ENCODE peak calls at places on chromosomes 1 and 21, in seven cellular contexts. One of them, this sample, is unnamed.

GRCh38 chr1:46432781-46433327 is 38.7 kb downstream of the FAAH start:
- DNase-seq in ascending aorta: no peak
- DNase-seq in heart left ventricle: no peak
- DNase-seq in naive thymus-derived CD4-positive, alpha-beta T cell: no peak
- DNase-seq in DND-41: no peak
- DNase-seq in ovary: no peak
- DNase-seq in uterus: no peak
- DNase-seq in this sample: no peak

GRCh38 chr1:184890539-184890973 is 83.8 kb downstream of the NIBAN1 start:
- DNase-seq in ascending aorta: peak; percentile 82
- DNase-seq in heart left ventricle: peak; percentile 49
- DNase-seq in naive thymus-derived CD4-positive, alpha-beta T cell: no peak
- DNase-seq in DND-41: no peak
- DNase-seq in ovary: no peak
- DNase-seq in uterus: no peak
- DNase-seq in this sample: peak; percentile 28

GRCh38 chr1:188642585-188643168 is 1813.9 kb downstream of the PLA2G4A start:
- DNase-seq in ascending aorta: no peak
- DNase-seq in heart left ventricle: no peak
- DNase-seq in naive thymus-derived CD4-positive, alpha-beta T cell: no peak
- DNase-seq in DND-41: no peak
- DNase-seq in ovary: no peak
- DNase-seq in uterus: no peak
- DNase-seq in this sample: no peak

GRCh38 chr1:167687919-167688519 is 33.8 kb upstream of the MPZL1 start:
- DNase-seq in ascending aorta: peak; percentile 91
- DNase-seq in heart left ventricle: peak; percentile 70
- DNase-seq in naive thymus-derived CD4-positive, alpha-beta T cell: peak; percentile 71
- DNase-seq in DND-41: peak; percentile 82
- DNase-seq in ovary: peak; percentile 82
- DNase-seq in uterus: peak; percentile 84
- DNase-seq in this sample: peak; percentile 78

GRCh38 chr1:228120351-228121091 is 11.4 kb upstream of the MRPL55 start:
- DNase-seq in ascending aorta: no peak
- DNase-seq in heart left ventricle: no peak
- DNase-seq in naive thymus-derived CD4-positive, alpha-beta T cell: no peak
- DNase-seq in DND-41: no peak
- DNase-seq in ovary: no peak
- DNase-seq in uterus: no peak
- DNase-seq in this sample: peak; percentile 26

GRCh38 chr1:36834586-36834985 is 199.7 kb downstream of the GRIK3 start:
- DNase-seq in ascending aorta: no peak
- DNase-seq in heart left ventricle: no peak
- DNase-seq in naive thymus-derived CD4-positive, alpha-beta T cell: no peak
- DNase-seq in DND-41: no peak
- DNase-seq in ovary: no peak
- DNase-seq in uterus: no peak
- DNase-seq in this sample: no peak

GRCh38 chr1:206672844-206673758 is 11.6 kb upstream of the MAPKAPK2 start:
- DNase-seq in ascending aorta: no peak
- DNase-seq in heart left ventricle: no peak
- DNase-seq in naive thymus-derived CD4-positive, alpha-beta T cell: no peak
- DNase-seq in DND-41: no peak
- DNase-seq in ovary: no peak
- DNase-seq in uterus: no peak
- DNase-seq in this sample: peak; percentile 66

GRCh38 chr1:235206533-235207201 is 45.6 kb upstream of the RBM34 start:
- DNase-seq in ascending aorta: no peak
- DNase-seq in heart left ventricle: no peak
- DNase-seq in naive thymus-derived CD4-positive, alpha-beta T cell: no peak
- DNase-seq in DND-41: peak; percentile 33
- DNase-seq in ovary: no peak
- DNase-seq in uterus: no peak
- DNase-seq in this sample: peak; percentile 46

GRCh38 chr21:14737922-14738321 is 191.8 kb upstream of the SAMSN1 start:
- DNase-seq in ascending aorta: no peak
- DNase-seq in heart left ventricle: peak; percentile 12
- DNase-seq in naive thymus-derived CD4-positive, alpha-beta T cell: peak; percentile 72
- DNase-seq in DND-41: peak; percentile 42
- DNase-seq in ovary: no peak
- DNase-seq in uterus: no peak
- DNase-seq in this sample: peak; percentile 8

GRCh38 chr1:184622136-184622823 is 132.4 kb downstream of the EDEM3 start:
- DNase-seq in ascending aorta: peak; percentile 88
- DNase-seq in heart left ventricle: peak; percentile 71
- DNase-seq in naive thymus-derived CD4-positive, alpha-beta T cell: no peak
- DNase-seq in DND-41: no peak
- DNase-seq in ovary: peak; percentile 87
- DNase-seq in uterus: peak; percentile 93
- DNase-seq in this sample: peak; percentile 90

GRCh38 chr1:203631946-203632345 is 5.3 kb downstream of the ATP2B4 start:
- DNase-seq in ascending aorta: no peak
- DNase-seq in heart left ventricle: no peak
- DNase-seq in naive thymus-derived CD4-positive, alpha-beta T cell: no peak
- DNase-seq in DND-41: no peak
- DNase-seq in ovary: no peak
- DNase-seq in uterus: no peak
- DNase-seq in this sample: no peak

GRCh38 chr21:38993561-38993960 is 187.8 kb downstream of the ETS2 start:
- DNase-seq in ascending aorta: peak; percentile 93
- DNase-seq in heart left ventricle: peak; percentile 77
- DNase-seq in naive thymus-derived CD4-positive, alpha-beta T cell: no peak
- DNase-seq in DND-41: no peak
- DNase-seq in ovary: peak; percentile 83
- DNase-seq in uterus: peak; percentile 73
- DNase-seq in this sample: peak; percentile 92

GRCh38 chr1:64733576-64734288 is 11.1 kb upstream of the RAVER2 start:
- DNase-seq in ascending aorta: no peak
- DNase-seq in heart left ventricle: no peak
- DNase-seq in naive thymus-derived CD4-positive, alpha-beta T cell: no peak
- DNase-seq in DND-41: no peak
- DNase-seq in ovary: no peak
- DNase-seq in uterus: no peak
- DNase-seq in this sample: peak; percentile 61

GRCh38 chr1:27831568-27832410 is 1.2 kb downstream of the PPP1R8 start:
- DNase-seq in ascending aorta: no peak
- DNase-seq in heart left ventricle: no peak
- DNase-seq in naive thymus-derived CD4-positive, alpha-beta T cell: no peak
- DNase-seq in DND-41: no peak
- DNase-seq in ovary: no peak
- DNase-seq in uterus: no peak
- DNase-seq in this sample: peak; percentile 5

GRCh38 chr21:45894107-45894810 is 87.3 kb upstream of the COL6A1 start:
- DNase-seq in ascending aorta: no peak
- DNase-seq in heart left ventricle: peak; percentile 52
- DNase-seq in naive thymus-derived CD4-positive, alpha-beta T cell: no peak
- DNase-seq in DND-41: no peak
- DNase-seq in ovary: no peak
- DNase-seq in uterus: peak; percentile 59
- DNase-seq in this sample: peak; percentile 85

GRCh38 chr1:46187106-46187869 is 10.9 kb downstream of the POMGNT1 start:
- DNase-seq in ascending aorta: no peak
- DNase-seq in heart left ventricle: no peak
- DNase-seq in naive thymus-derived CD4-positive, alpha-beta T cell: no peak
- DNase-seq in DND-41: no peak
- DNase-seq in ovary: no peak
- DNase-seq in uterus: no peak
- DNase-seq in this sample: no peak

GRCh38 chr1:39261712-39262221 is 57.3 kb downstream of the MACF1 start:
- DNase-seq in ascending aorta: no peak
- DNase-seq in heart left ventricle: no peak
- DNase-seq in naive thymus-derived CD4-positive, alpha-beta T cell: no peak
- DNase-seq in DND-41: no peak
- DNase-seq in ovary: no peak
- DNase-seq in uterus: no peak
- DNase-seq in this sample: peak; percentile 80

GRCh38 chr1:232766904-232767303 is 38.3 kb upstream of the MAP10 start:
- DNase-seq in ascending aorta: no peak
- DNase-seq in heart left ventricle: no peak
- DNase-seq in naive thymus-derived CD4-positive, alpha-beta T cell: no peak
- DNase-seq in DND-41: no peak
- DNase-seq in ovary: no peak
- DNase-seq in uterus: no peak
- DNase-seq in this sample: no peak

GRCh38 chr1:163090321-163090945 is 21.3 kb downstream of the RGS4 start:
- DNase-seq in ascending aorta: no peak
- DNase-seq in heart left ventricle: no peak
- DNase-seq in naive thymus-derived CD4-positive, alpha-beta T cell: no peak
- DNase-seq in DND-41: no peak
- DNase-seq in ovary: no peak
- DNase-seq in uterus: no peak
- DNase-seq in this sample: peak; percentile 84

GRCh38 chr1:16202281-16203210 is 9.9 kb downstream of the ARHGEF19 start:
- DNase-seq in ascending aorta: no peak
- DNase-seq in heart left ventricle: no peak
- DNase-seq in naive thymus-derived CD4-positive, alpha-beta T cell: no peak
- DNase-seq in DND-41: no peak
- DNase-seq in ovary: no peak
- DNase-seq in uterus: no peak
- DNase-seq in this sample: no peak

GRCh38 chr21:42527489-42528158 is 14.0 kb downstream of the SLC37A1 start:
- DNase-seq in ascending aorta: peak; percentile 35
- DNase-seq in heart left ventricle: no peak
- DNase-seq in naive thymus-derived CD4-positive, alpha-beta T cell: peak; percentile 84
- DNase-seq in DND-41: peak; percentile 82
- DNase-seq in ovary: no peak
- DNase-seq in uterus: no peak
- DNase-seq in this sample: no peak

GRCh38 chr1:207029991-207030521 is 2.5 kb downstream of the C1orf116 start:
- DNase-seq in ascending aorta: no peak
- DNase-seq in heart left ventricle: no peak
- DNase-seq in naive thymus-derived CD4-positive, alpha-beta T cell: no peak
- DNase-seq in DND-41: no peak
- DNase-seq in ovary: no peak
- DNase-seq in uterus: no peak
- DNase-seq in this sample: no peak

GRCh38 chr1:70487471-70487840 is 76.4 kb downstream of the CTH start:
- DNase-seq in ascending aorta: no peak
- DNase-seq in heart left ventricle: no peak
- DNase-seq in naive thymus-derived CD4-positive, alpha-beta T cell: no peak
- DNase-seq in DND-41: no peak
- DNase-seq in ovary: no peak
- DNase-seq in uterus: no peak
- DNase-seq in this sample: peak; percentile 0

GRCh38 chr21:37071561-37072238 is 1.2 kb downstream of the PIGP start:
- DNase-seq in ascending aorta: peak; percentile 85
- DNase-seq in heart left ventricle: peak; percentile 32
- DNase-seq in naive thymus-derived CD4-positive, alpha-beta T cell: no peak
- DNase-seq in DND-41: peak; percentile 29
- DNase-seq in ovary: peak; percentile 81
- DNase-seq in uterus: peak; percentile 71
- DNase-seq in this sample: peak; percentile 77

GRCh38 chr1:71350805-71351204 is 270.0 kb upstream of the ZRANB2 start:
- DNase-seq in ascending aorta: no peak
- DNase-seq in heart left ventricle: no peak
- DNase-seq in naive thymus-derived CD4-positive, alpha-beta T cell: no peak
- DNase-seq in DND-41: no peak
- DNase-seq in ovary: no peak
- DNase-seq in uterus: no peak
- DNase-seq in this sample: peak; percentile 42

DNA sequence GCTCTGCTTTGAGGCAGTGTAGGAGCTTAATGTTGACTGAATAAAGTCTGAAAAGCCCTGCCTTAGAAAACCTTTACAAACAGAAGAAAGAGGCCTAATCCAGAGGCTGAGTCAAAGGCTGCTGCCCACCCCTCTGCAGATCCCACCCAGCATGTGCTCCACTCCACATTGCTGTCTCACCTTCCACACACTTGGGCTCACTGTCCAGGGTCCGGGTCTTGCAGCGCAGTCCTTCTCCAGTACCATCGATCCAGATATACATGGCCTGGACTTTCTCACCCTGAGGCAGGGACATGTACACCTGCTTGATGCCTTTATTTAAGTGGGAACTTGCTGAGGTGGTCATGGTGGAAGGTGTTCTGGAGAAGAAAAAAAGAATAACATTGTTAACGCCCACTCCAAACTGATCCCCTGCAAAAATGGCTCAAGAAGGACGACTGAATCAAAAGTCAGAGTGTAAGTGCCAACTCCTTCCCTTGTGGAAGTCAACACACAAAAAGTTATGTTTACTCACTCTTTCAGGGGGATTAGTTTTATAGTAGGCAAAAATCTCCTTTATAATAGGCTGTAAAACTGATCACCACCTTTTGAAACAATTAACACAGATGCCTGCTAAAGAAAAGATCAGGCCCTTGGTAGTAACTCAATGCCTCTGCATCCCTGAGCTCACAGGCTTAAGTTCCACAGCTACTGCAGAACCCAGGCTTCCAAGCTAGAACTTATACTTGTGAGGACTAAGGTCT is 3.0 kb downstream of the GLUL start:
- DNase-seq in ascending aorta: no peak
- DNase-seq in heart left ventricle: no peak
- DNase-seq in naive thymus-derived CD4-positive, alpha-beta T cell: no peak
- DNase-seq in DND-41: no peak
- DNase-seq in ovary: no peak
- DNase-seq in uterus: no peak
- DNase-seq in this sample: no peak
- H3K27ac ChIP-seq in ascending aorta: peak overlapping the region; percentile 94
- H3K27ac ChIP-seq in heart left ventricle: peak overlapping the region; percentile 99
- H3K27ac ChIP-seq in naive thymus-derived CD4-positive, alpha-beta T cell: peak overlapping the region; percentile 64
- H3K27ac ChIP-seq in DND-41: peak overlapping the region; percentile 82
- H3K27ac ChIP-seq in ovary: no peak overlapping the region
- H3K27ac ChIP-seq in uterus: peak overlapping the region; percentile 98
- H3K27ac ChIP-seq in this sample: no peak overlapping the region

GRCh38 chr1:84141177-84142003 is 2.7 kb upstream of the PRKACB start:
- DNase-seq in ascending aorta: no peak
- DNase-seq in heart left ventricle: no peak
- DNase-seq in naive thymus-derived CD4-positive, alpha-beta T cell: peak; percentile 22
- DNase-seq in DND-41: no peak
- DNase-seq in ovary: no peak
- DNase-seq in uterus: no peak
- DNase-seq in this sample: peak; percentile 40
- H3K27ac ChIP-seq in ascending aorta: no peak overlapping the region
- H3K27ac ChIP-seq in heart left ventricle: no peak overlapping the region
- H3K27ac ChIP-seq in naive thymus-derived CD4-positive, alpha-beta T cell: no peak overlapping the region
- H3K27ac ChIP-seq in DND-41: no peak overlapping the region
- H3K27ac ChIP-seq in ovary: no peak overlapping the region
- H3K27ac ChIP-seq in uterus: no peak overlapping the region
- H3K27ac ChIP-seq in this sample: no peak overlapping the region

DNA sequence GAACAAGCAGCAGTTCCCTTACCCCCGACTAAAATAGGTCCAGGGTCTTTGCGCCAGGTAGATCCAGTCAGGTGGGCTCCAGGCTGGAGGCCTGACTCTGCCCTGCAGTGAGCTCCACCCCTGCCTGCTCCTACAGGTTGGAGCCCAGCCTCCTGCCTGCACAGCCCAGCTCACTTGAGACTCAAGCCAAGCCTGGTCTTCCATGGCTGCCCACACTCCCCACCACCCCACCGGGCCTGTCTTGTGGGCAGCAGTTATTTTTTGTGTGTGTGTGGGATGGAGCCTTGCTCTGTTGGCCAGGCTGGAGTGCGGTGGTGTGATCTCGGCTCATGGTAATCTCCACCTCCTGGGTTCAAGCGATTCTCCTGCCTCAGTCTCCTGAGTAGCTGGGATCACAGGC is 28.5 kb downstream of the RAP1GAP start:
- DNase-seq in ascending aorta: no peak
- DNase-seq in heart left ventricle: no peak
- DNase-seq in naive thymus-derived CD4-positive, alpha-beta T cell: no peak
- DNase-seq in DND-41: no peak
- DNase-seq in ovary: no peak
- DNase-seq in uterus: no peak
- DNase-seq in this sample: no peak
- H3K27ac ChIP-seq in ascending aorta: no peak overlapping the region
- H3K27ac ChIP-seq in heart left ventricle: no peak overlapping the region
- H3K27ac ChIP-seq in naive thymus-derived CD4-positive, alpha-beta T cell: no peak overlapping the region
- H3K27ac ChIP-seq in DND-41: no peak overlapping the region
- H3K27ac ChIP-seq in ovary: no peak overlapping the region
- H3K27ac ChIP-seq in uterus: no peak overlapping the region
- H3K27ac ChIP-seq in this sample: no peak overlapping the region

GRCh38 chr1:55224729-55225128 is 9.6 kb upstream of the USP24 start:
- DNase-seq in ascending aorta: no peak
- DNase-seq in heart left ventricle: no peak
- DNase-seq in naive thymus-derived CD4-positive, alpha-beta T cell: no peak
- DNase-seq in DND-41: no peak
- DNase-seq in ovary: no peak
- DNase-seq in uterus: no peak
- DNase-seq in this sample: no peak
- H3K27ac ChIP-seq in ascending aorta: no peak overlapping the region
- H3K27ac ChIP-seq in heart left ventricle: no peak overlapping the region
- H3K27ac ChIP-seq in naive thymus-derived CD4-positive, alpha-beta T cell: no peak overlapping the region
- H3K27ac ChIP-seq in DND-41: no peak overlapping the region
- H3K27ac ChIP-seq in ovary: no peak overlapping the region
- H3K27ac ChIP-seq in uterus: no peak overlapping the region
- H3K27ac ChIP-seq in this sample: no peak overlapping the region